ENCODE peak calls at places on chromosomes 5 and 9, in eight cellular contexts. P, G, K, C, T, U, R and Z are unnamed samples.

GRCh38 chr5:24609694-24610093 is 35.1 kb downstream of the CDH10 start:
- DNase-seq in P (no peak), G (no peak), K (no peak), C (no peak), T (no peak), U (no peak), R (no peak), Z (no peak)

GRCh38 chr5:175816348-175816747 is 55.0 kb upstream of the CPLX2 start:
- DNase-seq in P (no peak), G (no peak), K (no peak), C (peak; percentile 12), T (no peak), U (no peak), R (no peak), Z (no peak)

GRCh38 chr9:121780641-121781040 is 129.2 kb downstream of the DAB2IP start:
- DNase-seq in P (no peak), G (no peak), K (no peak), C (no peak), T (peak; percentile 5), U (no peak), R (no peak), Z (no peak)

GRCh38 chr9:121294866-121295661 is 27.1 kb downstream of the GSN start:
- DNase-seq in P (no peak), G (peak; percentile 59), K (no peak), C (no peak), T (no peak), U (no peak), R (no peak), Z (no peak)

GRCh38 chr9:98080346-98080745 is 23.8 kb downstream of the NANS start:
- DNase-seq in P (peak; percentile 18), G (no peak), K (no peak), C (no peak), T (no peak), U (no peak), R (no peak), Z (no peak)

GRCh38 chr5:176774216-176775171 is 35.9 kb upstream of the UNC5A start:
- DNase-seq in P (no peak), G (no peak), K (peak; percentile 35), C (no peak), T (no peak), U (no peak), R (no peak), Z (no peak)

GRCh38 chr5:172123269-172123692 is 64.7 kb downstream of the STK10 start:
- DNase-seq in P (peak; percentile 91), G (peak; percentile 76), K (peak; percentile 68), C (peak; percentile 40), T (peak; percentile 47), U (no peak), R (no peak), Z (no peak)

GRCh38 chr5:1762121-1762877 is 37.3 kb downstream of the MRPL36 start:
- DNase-seq in P (no peak), G (peak; percentile 45), K (peak; percentile 22), C (no peak), T (no peak), U (no peak), R (no peak), Z (no peak)

GRCh38 chr9:30723656-30724055 is 1660.8 kb upstream of the ACO1 start:
- DNase-seq in P (no peak), G (no peak), K (no peak), C (no peak), T (no peak), U (no peak), R (no peak), Z (no peak)

GRCh38 chr9:133987946-133988665 is 4.0 kb downstream of the VAV2 start:
- DNase-seq in P (no peak), G (no peak), K (no peak), C (no peak), T (no peak), U (no peak), R (no peak), Z (no peak)

GRCh38 chr9:88781500-88782391 is 209.5 kb upstream of the S1PR3 start:
- DNase-seq in P (peak; percentile 96), G (no peak), K (no peak), C (peak; percentile 61), T (no peak), U (no peak), R (peak; percentile 44), Z (no peak)

GRCh38 chr9:26264709-26265601 is 586.7 kb upstream of the TUSC1 start:
- DNase-seq in P (peak; percentile 43), G (no peak), K (no peak), C (no peak), T (no peak), U (no peak), R (peak; percentile 38), Z (peak; percentile 93)

GRCh38 chr9:86304236-86304730 is 21.9 kb upstream of the ISCA1 start:
- DNase-seq in P (peak; percentile 17), G (no peak), K (no peak), C (no peak), T (no peak), U (no peak), R (no peak), Z (no peak)

GRCh38 chr9:114696814-114697544 is 15.0 kb upstream of the TEX48 start:
- DNase-seq in P (no peak), G (no peak), K (no peak), C (no peak), T (no peak), U (no peak), R (no peak), Z (no peak)

GRCh38 chr9:3473402-3473801 is 52.4 kb downstream of the RFX3 start:
- DNase-seq in P (no peak), G (no peak), K (no peak), C (no peak), T (no peak), U (no peak), R (no peak), Z (no peak)

GRCh38 chr9:5557606-5558587 is 47.6 kb downstream of the PDCD1LG2 start:
- DNase-seq in P (peak; percentile 97), G (no peak), K (no peak), C (no peak), T (peak; percentile 11), U (no peak), R (no peak), Z (peak; percentile 72)
- H3K4me3 ChIP-seq in P (no peak overlapping the region), G (no peak overlapping the region), K (no peak overlapping the region), C (no peak overlapping the region), T (no peak overlapping the region), U (no peak overlapping the region), R (no peak overlapping the region), Z (no peak overlapping the region)

DNA sequence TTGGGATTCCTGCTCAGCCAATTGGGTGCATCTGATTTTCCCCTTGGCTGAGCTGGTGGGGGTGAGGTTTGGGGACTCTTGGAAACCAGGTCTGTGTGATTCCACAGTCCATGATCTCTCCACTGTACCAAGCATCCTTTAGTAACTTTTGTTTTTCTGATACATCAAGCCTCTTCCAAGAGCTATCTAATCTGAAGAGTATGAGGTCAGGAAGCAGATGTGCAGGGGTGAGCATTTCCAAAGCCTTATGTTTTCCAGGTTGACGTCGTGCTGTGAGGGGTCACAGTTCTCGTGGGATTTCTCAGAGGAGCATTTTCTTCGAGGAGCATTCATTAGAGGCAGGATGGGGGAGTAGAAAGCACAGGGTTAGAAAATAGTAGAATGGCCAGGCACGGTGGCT is 95.3 kb downstream of the KLF4 start:
- DNase-seq in P (no peak), G (no peak), K (no peak), C (no peak), T (no peak), U (no peak), R (no peak), Z (no peak)
- H3K4me3 ChIP-seq in P (no peak overlapping the region), G (no peak overlapping the region), K (no peak overlapping the region), C (no peak overlapping the region), T (no peak overlapping the region), U (no peak overlapping the region), R (no peak overlapping the region), Z (no peak overlapping the region)

GRCh38 chr9:91905958-91906585 is 44.0 kb downstream of the ROR2 start:
- DNase-seq in P (no peak), G (no peak), K (no peak), C (peak; percentile 34), T (peak; percentile 44), U (peak; percentile 23), R (no peak), Z (no peak)
- H3K4me3 ChIP-seq in P (peak overlapping the region; percentile 1), G (peak overlapping the region; percentile 45), K (no peak overlapping the region), C (no peak overlapping the region), T (no peak overlapping the region), U (peak overlapping the region; percentile 39), R (no peak overlapping the region), Z (no peak overlapping the region)

GRCh38 chr5:14268738-14269137 is 125.6 kb downstream of the TRIO start:
- DNase-seq in P (peak; percentile 55), G (no peak), K (no peak), C (no peak), T (no peak), U (no peak), R (no peak), Z (no peak)
- H3K4me3 ChIP-seq in P (no peak overlapping the region), G (no peak overlapping the region), K (no peak overlapping the region), C (no peak overlapping the region), T (no peak overlapping the region), U (no peak overlapping the region), R (no peak overlapping the region), Z (no peak overlapping the region)

GRCh38 chr9:38234479-38234878 is 158.0 kb upstream of the ALDH1B1 start:
- DNase-seq in P (no peak), G (no peak), K (no peak), C (no peak), T (no peak), U (no peak), R (no peak), Z (no peak)
- H3K4me3 ChIP-seq in P (no peak overlapping the region), G (no peak overlapping the region), K (no peak overlapping the region), C (no peak overlapping the region), T (no peak overlapping the region), U (no peak overlapping the region), R (no peak overlapping the region), Z (no peak overlapping the region)